ENCODE peak calls at places on chromosomes 5 and 9, in five cellular contexts. C is endodermal cell, J is H9, Z is spleen, Q is transverse colon. I is an unnamed sample.

GRCh38 chr9:86948153-86948929 is 1.0 kb upstream of the GAS1 start:
- DNase-seq in Z (peak; percentile 91), Q (peak; percentile 75), C (peak; percentile 91), J (peak; percentile 74), I (peak; percentile 53)

GRCh38 chr5:89012361-89012760 is 129.4 kb upstream of the MEF2C start:
- DNase-seq in Q (no peak), C (peak; percentile 44), Z (no peak), J (no peak), I (no peak)

GRCh38 chr5:176296-176823 is 14.9 kb upstream of the LRRC14B start:
- DNase-seq in J (no peak), Z (peak; percentile 49), C (no peak), Q (no peak), I (no peak)

GRCh38 chr5:69528609-69529008 is 31.4 kb upstream of the GTF2H2C start:
- DNase-seq in J (no peak), Q (no peak), C (no peak), Z (no peak), I (no peak)

GRCh38 chr9:95989304-95989703 is 113.8 kb downstream of the ERCC6L2 start:
- DNase-seq in Z (no peak), Q (no peak), J (no peak), C (no peak), I (no peak)

GRCh38 chr5:107937198-107937597 is 266.5 kb upstream of the EFNA5 start:
- DNase-seq in Q (no peak), J (no peak), Z (no peak), C (no peak), I (no peak)

GRCh38 chr9:88738708-88739107 is 203.7 kb downstream of the NXNL2 start:
- DNase-seq in Q (no peak), J (no peak), C (no peak), Z (no peak), I (no peak)

GRCh38 chr9:36503172-36504153 is 69.2 kb upstream of the MELK start:
- DNase-seq in J (no peak), Z (no peak), Q (no peak), C (no peak), I (no peak)

GRCh38 chr9:21615018-21615417 is 132.9 kb upstream of the IFNE start:
- DNase-seq in C (no peak), J (no peak), Z (no peak), Q (no peak), I (no peak)

GRCh38 chr9:77599492-77599891 is 48.6 kb downstream of the GNA14 start:
- DNase-seq in Q (no peak), Z (no peak), J (no peak), C (no peak), I (no peak)

GRCh38 chr5:117590944-117591343 is 1016.3 kb upstream of the SEMA6A start:
- DNase-seq in J (no peak), C (no peak), Z (no peak), Q (no peak), I (no peak)

GRCh38 chr5:168186289-168187074 is 105.0 kb upstream of the WWC1 start:
- DNase-seq in J (no peak), Q (no peak), C (peak; percentile 48), Z (no peak), I (no peak)

GRCh38 chr5:133425764-133426738 is 186.3 kb downstream of the FSTL4 start:
- DNase-seq in Q (no peak), C (no peak), Z (no peak), J (no peak), I (no peak)

GRCh38 chr9:136667217-136667939 is 4.7 kb downstream of the EGFL7 start:
- DNase-seq in Z (no peak), J (no peak), Q (no peak), C (no peak), I (no peak)

GRCh38 chr5:19002111-19002510 is 985.9 kb downstream of the CDH18 start:
- DNase-seq in Z (no peak), Q (no peak), J (no peak), C (no peak), I (no peak)
- H3K9me3 ChIP-seq in Z (no peaks in the 10 kb centered on the region), Q (no peaks in the 10 kb centered on the region), J (no peaks in the 10 kb centered on the region), C (no peaks in the 10 kb centered on the region), I (no peaks in the 10 kb centered on the region)

GRCh38 chr9:94864862-94865435 is 138.4 kb downstream of the AOPEP start:
- DNase-seq in C (no peak), J (no peak), Z (no peak), Q (no peak), I (no peak)
- H3K9me3 ChIP-seq in C (no peaks in the 10 kb centered on the region), J (no peaks in the 10 kb centered on the region), Z (no peaks in the 10 kb centered on the region), Q (no peaks in the 10 kb centered on the region), I (no peaks in the 10 kb centered on the region)

DNA sequence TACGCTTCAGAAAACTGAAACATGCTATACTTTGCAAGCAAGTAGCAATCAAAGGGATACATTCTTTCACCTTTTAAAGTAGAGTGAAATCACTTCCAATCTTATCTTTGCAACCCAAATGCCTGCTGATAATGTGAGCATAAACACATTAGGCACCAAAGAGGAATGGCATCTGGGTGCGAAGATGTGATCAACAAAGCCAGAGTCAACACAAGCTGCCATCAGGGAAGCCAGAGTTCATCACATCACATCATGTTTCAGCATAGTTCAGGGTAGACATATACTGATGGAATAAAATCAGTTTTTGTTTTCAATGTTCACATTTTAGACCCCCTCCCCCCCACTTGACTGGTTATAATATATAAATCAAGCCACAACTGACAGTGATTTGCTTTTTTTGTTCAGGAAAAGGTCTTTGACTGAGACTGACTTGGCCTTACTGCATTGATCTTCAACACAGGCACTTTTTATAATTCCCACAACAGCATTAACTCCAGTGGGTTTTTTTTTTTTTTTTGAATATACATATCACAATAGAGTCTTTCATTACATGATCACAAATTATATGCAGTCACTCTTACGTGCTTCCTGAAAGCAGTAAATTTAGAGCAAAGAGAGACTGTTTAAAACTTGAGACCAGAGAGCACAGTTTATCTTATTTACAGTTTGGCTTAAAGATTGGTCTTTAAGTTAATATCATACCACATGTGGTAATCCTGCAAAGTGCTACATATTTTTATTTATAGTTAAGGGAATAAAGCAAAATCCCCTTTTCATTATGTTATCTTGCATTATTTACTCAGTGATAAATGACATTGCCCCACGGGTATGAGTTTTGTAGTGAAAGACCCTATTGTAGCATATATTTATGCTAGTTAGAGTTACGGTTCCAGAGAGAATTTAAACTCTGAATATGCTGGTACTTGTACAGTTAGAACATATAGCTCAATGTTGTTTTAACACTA is 20.3 kb downstream of the AOPEP start:
- DNase-seq in C (peak; percentile 68), J (no peak), Z (no peak), Q (no peak), I (no peak)
- H3K9me3 ChIP-seq in C (peaks cover 20% of the 10 kb centered on the region), J (no peaks in the 10 kb centered on the region), Z (peaks cover 26% of the 10 kb centered on the region), Q (peaks cover 10% of the 10 kb centered on the region), I (no peaks in the 10 kb centered on the region)

GRCh38 chr5:9425710-9426109 is 120.2 kb downstream of the SEMA5A start:
- DNase-seq in J (no peak), Q (no peak), C (no peak), Z (no peak), I (no peak)

GRCh38 chr5:9430306-9430705 is 115.6 kb downstream of the SEMA5A start:
- DNase-seq in C (no peak), Q (no peak), J (no peak), Z (no peak), I (no peak)

GRCh38 chr5:9431151-9431495 is 114.8 kb downstream of the SEMA5A start:
- DNase-seq in Z (no peak), C (no peak), J (no peak), Q (no peak), I (no peak)

GRCh38 chr5:9429691-9430215 is 116.1 kb downstream of the SEMA5A start:
- DNase-seq in J (no peak), Q (no peak), Z (no peak), C (no peak), I (no peak)

GRCh38 chr5:9428272-9428671 is 117.6 kb downstream of the SEMA5A start:
- DNase-seq in Q (no peak), J (no peak), Z (no peak), C (no peak), I (no peak)
- H3K9me3 ChIP-seq in Q (no peaks in the 10 kb centered on the region), J (no peaks in the 10 kb centered on the region), Z (no peaks in the 10 kb centered on the region), C (no peaks in the 10 kb centered on the region), I (no peaks in the 10 kb centered on the region)

GRCh38 chr5:141199359-141200235 is at the start of gene PCDHB11:
- DNase-seq in Q (no peak), Z (no peak), J (no peak), C (peak; percentile 68), I (no peak)

GRCh38 chr5:141192110-141192725 is at the start of gene PCDHB10:
- DNase-seq in Z (no peak), C (peak; percentile 92), Q (no peak), J (peak; percentile 77), I (no peak)

GRCh38 chr5:141196363-141196762 is 3.1 kb upstream of the PCDHB11 start:
- DNase-seq in Z (no peak), C (no peak), J (no peak), Q (no peak), I (no peak)
- H3K9me3 ChIP-seq in Z (peaks cover 77% of the 10 kb centered on the region), C (peaks cover 9% of the 10 kb centered on the region), J (no peaks in the 10 kb centered on the region), Q (peaks cover 57% of the 10 kb centered on the region), I (no peaks in the 10 kb centered on the region)

GRCh38 chr5:122778157-122778556 is 3.3 kb downstream of the SNX2 start:
- DNase-seq in C (no peak), Q (no peak), Z (no peak), J (no peak), I (no peak)

GRCh38 chr5:122781465-122781864 is 6.6 kb downstream of the SNX2 start:
- DNase-seq in Q (no peak), C (no peak), Z (no peak), J (no peak), I (no peak)

GRCh38 chr5:122776143-122776542 is 1.3 kb downstream of the SNX2 start:
- DNase-seq in Q (no peak), J (no peak), C (no peak), Z (no peak), I (no peak)

GRCh38 chr5:122780296-122780695 is 5.4 kb downstream of the SNX2 start:
- DNase-seq in J (no peak), C (no peak), Z (no peak), Q (no peak), I (no peak)

GRCh38 chr5:122779451-122779850 is 4.6 kb downstream of the SNX2 start:
- DNase-seq in C (no peak), J (no peak), Z (no peak), Q (no peak), I (no peak)
- H3K9me3 ChIP-seq in C (peaks cover under 1% of the 10 kb centered on the region), J (no peaks in the 10 kb centered on the region), Z (no peaks in the 10 kb centered on the region), Q (no peaks in the 10 kb centered on the region), I (no peaks in the 10 kb centered on the region)

GRCh38 chr9:106528158-106528557 is 334.8 kb upstream of the ZNF462 start:
- DNase-seq in Q (no peak), C (no peak), J (no peak), Z (no peak), I (no peak)
- H3K9me3 ChIP-seq in Q (no peaks in the 10 kb centered on the region), C (no peaks in the 10 kb centered on the region), J (no peaks in the 10 kb centered on the region), Z (no peaks in the 10 kb centered on the region), I (no peaks in the 10 kb centered on the region)

DNA sequence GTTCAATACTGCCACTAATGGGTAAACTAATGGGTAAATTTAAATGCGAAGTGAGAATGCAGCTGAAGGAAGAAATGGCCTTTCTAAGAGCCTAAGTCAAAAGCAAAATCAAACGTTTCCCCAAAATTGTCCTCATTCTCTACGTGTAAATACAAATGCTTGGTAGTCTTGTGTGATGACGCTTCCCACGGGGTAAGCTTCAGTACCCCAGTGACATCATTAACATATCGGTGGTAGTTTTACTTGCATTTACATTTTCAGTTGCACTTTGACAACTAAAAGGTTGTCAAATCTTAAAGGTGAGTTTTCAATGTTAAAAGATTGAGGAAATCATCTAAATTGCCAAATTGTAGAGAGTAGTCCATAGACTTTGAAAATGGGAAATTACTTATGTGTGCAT is 550.7 kb upstream of the CCNG1 start:
- DNase-seq in Z (no peak), C (no peak), J (no peak), Q (no peak), I (no peak)
- H3K9me3 ChIP-seq in Z (peaks cover 11% of the 10 kb centered on the region), C (no peaks in the 10 kb centered on the region), J (no peaks in the 10 kb centered on the region), Q (no peaks in the 10 kb centered on the region), I (no peaks in the 10 kb centered on the region)